ENCODE peak calls at places on chromosomes 16 and 17, in five cellular contexts. One of them, this sample, is unnamed.

GRCh38 chr16:70470927-70471341 is 16.5 kb downstream of the FCSK start:
- DNase-seq in HCT116: no peak
- DNase-seq in hepatocyte: peak; percentile 60
- DNase-seq in GM12878: no peak
- DNase-seq in mesenchymal stem cell: peak; percentile 30
- DNase-seq in this sample: peak; percentile 12

GRCh38 chr17:59406808-59407381 is 75.4 kb downstream of the YPEL2 start:
- DNase-seq in HCT116: no peak
- DNase-seq in hepatocyte: peak; percentile 28
- DNase-seq in GM12878: no peak
- DNase-seq in mesenchymal stem cell: peak; percentile 41
- DNase-seq in this sample: peak; percentile 33

GRCh38 chr17:12637015-12637414 is 28.7 kb upstream of the MYOCD start:
- DNase-seq in HCT116: no peak
- DNase-seq in hepatocyte: peak; percentile 66
- DNase-seq in GM12878: no peak
- DNase-seq in mesenchymal stem cell: peak; percentile 97
- DNase-seq in this sample: peak; percentile 51

GRCh38 chr17:37815516-37815915 is 70.7 kb upstream of the HNF1B start:
- DNase-seq in HCT116: no peak
- DNase-seq in hepatocyte: no peak
- DNase-seq in GM12878: no peak
- DNase-seq in mesenchymal stem cell: no peak
- DNase-seq in this sample: no peak

GRCh38 chr17:66684716-66685115 is 150.2 kb upstream of the CACNG5 start:
- DNase-seq in HCT116: no peak
- DNase-seq in hepatocyte: no peak
- DNase-seq in GM12878: no peak
- DNase-seq in mesenchymal stem cell: no peak
- DNase-seq in this sample: no peak

GRCh38 chr16:67750466-67750865 is 31.4 kb upstream of the GFOD2 start:
- DNase-seq in HCT116: no peak
- DNase-seq in hepatocyte: no peak
- DNase-seq in GM12878: peak; percentile 61
- DNase-seq in mesenchymal stem cell: no peak
- DNase-seq in this sample: no peak

GRCh38 chr16:50534556-50534955 is 13.6 kb upstream of the NKD1 start:
- DNase-seq in HCT116: no peak
- DNase-seq in hepatocyte: no peak
- DNase-seq in GM12878: no peak
- DNase-seq in mesenchymal stem cell: no peak
- DNase-seq in this sample: no peak

GRCh38 chr17:75983501-75984181 is 4.6 kb downstream of the TEN1 start:
- DNase-seq in HCT116: no peak
- DNase-seq in hepatocyte: no peak
- DNase-seq in GM12878: no peak
- DNase-seq in mesenchymal stem cell: no peak
- DNase-seq in this sample: no peak

GRCh38 chr17:49783051-49783715 is 5.3 kb upstream of the KAT7 start:
- DNase-seq in HCT116: no peak
- DNase-seq in hepatocyte: no peak
- DNase-seq in GM12878: no peak
- DNase-seq in mesenchymal stem cell: no peak
- DNase-seq in this sample: no peak

GRCh38 chr16:88700636-88701482 is 5.3 kb downstream of the RNF166 start:
- DNase-seq in HCT116: no peak
- DNase-seq in hepatocyte: peak; percentile 38
- DNase-seq in GM12878: peak; percentile 64
- DNase-seq in mesenchymal stem cell: peak; percentile 93
- DNase-seq in this sample: peak; percentile 72

GRCh38 chr17:38751803-38752118 is 780 bp upstream of the PSMB3 start:
- DNase-seq in HCT116: peak; percentile 66
- DNase-seq in hepatocyte: peak; percentile 94
- DNase-seq in GM12878: peak; percentile 80
- DNase-seq in mesenchymal stem cell: peak; percentile 94
- DNase-seq in this sample: peak; percentile 84

GRCh38 chr17:38341035-38341721 is 2.6 kb downstream of the GPR179 start:
- DNase-seq in HCT116: no peak
- DNase-seq in hepatocyte: peak; percentile 42
- DNase-seq in GM12878: no peak
- DNase-seq in mesenchymal stem cell: peak; percentile 12
- DNase-seq in this sample: no peak

GRCh38 chr17:41710472-41711090 is 1.6 kb upstream of the GAST start:
- DNase-seq in HCT116: no peak
- DNase-seq in hepatocyte: no peak
- DNase-seq in GM12878: no peak
- DNase-seq in mesenchymal stem cell: peak; percentile 72
- DNase-seq in this sample: peak; percentile 9

GRCh38 chr17:41707803-41708669 is 4.1 kb upstream of the GAST start:
- DNase-seq in HCT116: no peak
- DNase-seq in hepatocyte: no peak
- DNase-seq in GM12878: no peak
- DNase-seq in mesenchymal stem cell: no peak
- DNase-seq in this sample: no peak

GRCh38 chr17:41717408-41718286 is 5.5 kb downstream of the GAST start:
- DNase-seq in HCT116: no peak
- DNase-seq in hepatocyte: peak; percentile 50
- DNase-seq in GM12878: no peak
- DNase-seq in mesenchymal stem cell: peak; percentile 59
- DNase-seq in this sample: peak; percentile 57

GRCh38 chr17:41711669-41712400 is at the start of gene GAST:
- DNase-seq in HCT116: no peak
- DNase-seq in hepatocyte: no peak
- DNase-seq in GM12878: no peak
- DNase-seq in mesenchymal stem cell: no peak
- DNase-seq in this sample: peak; percentile 4
- H3K4me1 ChIP-seq in HCT116: peaks cover 6% of the 10 kb centered on the region
- H3K4me1 ChIP-seq in hepatocyte: no peaks in the 10 kb centered on the region
- H3K4me1 ChIP-seq in GM12878: no peaks in the 10 kb centered on the region
- H3K4me1 ChIP-seq in mesenchymal stem cell: no peaks in the 10 kb centered on the region
- H3K4me1 ChIP-seq in this sample: no peaks in the 10 kb centered on the region

GRCh38 chr17:62720126-62720850 is 87.8 kb downstream of the MARCHF10 start:
- DNase-seq in HCT116: no peak
- DNase-seq in hepatocyte: no peak
- DNase-seq in GM12878: peak; percentile 33
- DNase-seq in mesenchymal stem cell: no peak
- DNase-seq in this sample: peak; percentile 64
- H3K4me3 ChIP-seq in HCT116: no peak overlapping the region
- H3K4me3 ChIP-seq in hepatocyte: no peak overlapping the region
- H3K4me3 ChIP-seq in GM12878: no peak overlapping the region
- H3K4me3 ChIP-seq in mesenchymal stem cell: no peak overlapping the region
- H3K4me3 ChIP-seq in this sample: no peak overlapping the region

GRCh38 chr16:85878407-85878806 is 20.6 kb upstream of the IRF8 start:
- DNase-seq in HCT116: no peak
- DNase-seq in hepatocyte: no peak
- DNase-seq in GM12878: no peak
- DNase-seq in mesenchymal stem cell: no peak
- DNase-seq in this sample: no peak
- H2AFZ ChIP-seq in HCT116: no peak overlapping the region
- H2AFZ ChIP-seq in hepatocyte: no peak overlapping the region
- H2AFZ ChIP-seq in GM12878: no peak overlapping the region
- H2AFZ ChIP-seq in mesenchymal stem cell: no peak overlapping the region
- H2AFZ ChIP-seq in this sample: no peak overlapping the region

DNA sequence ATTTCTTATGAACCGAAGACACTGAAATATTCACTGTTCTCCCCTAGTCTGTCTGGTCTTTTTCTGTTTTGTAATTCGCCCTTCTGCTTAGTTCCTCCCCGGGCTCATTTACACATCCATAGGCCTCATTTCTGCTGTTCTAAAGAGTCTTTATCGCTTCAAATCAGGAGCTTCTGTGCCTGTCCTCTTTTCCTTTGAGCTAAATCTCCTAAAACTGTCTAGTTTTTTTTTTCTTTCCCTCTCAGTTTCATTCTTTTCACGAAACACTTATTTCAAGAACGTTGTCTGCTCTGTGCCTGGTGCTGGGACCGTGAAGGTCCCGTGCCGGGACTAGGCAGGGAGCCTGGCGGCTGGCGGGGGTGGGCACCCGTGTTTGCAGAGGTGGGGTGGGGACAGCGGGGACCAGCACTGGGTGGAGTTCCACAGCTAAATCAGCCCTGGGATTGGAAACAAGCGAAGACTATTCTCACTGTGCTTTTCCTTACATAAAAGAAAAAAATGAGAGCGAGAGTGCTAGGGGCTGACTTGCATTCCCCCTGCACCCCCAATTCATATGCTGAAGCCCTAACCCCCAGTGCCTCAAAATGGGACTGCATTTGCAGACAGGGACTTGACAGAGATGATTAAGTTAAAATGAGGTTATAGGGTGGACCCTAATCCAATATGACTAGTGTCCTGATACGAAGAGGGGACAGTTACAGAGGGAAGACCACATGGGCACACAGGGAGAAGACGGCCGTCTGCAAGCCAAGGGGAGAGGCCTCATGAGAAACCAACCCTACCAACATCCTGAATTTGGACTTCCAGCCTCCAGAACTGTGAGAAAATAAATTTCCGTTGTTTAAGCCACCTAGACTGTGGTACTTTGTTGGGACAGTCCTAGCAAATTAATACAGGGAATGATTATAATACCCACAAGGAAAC is 1.4 kb upstream of the TMEM220 start:
- DNase-seq in HCT116: no peak
- DNase-seq in hepatocyte: no peak
- DNase-seq in GM12878: no peak
- DNase-seq in mesenchymal stem cell: peak; percentile 22
- DNase-seq in this sample: no peak
- H3K4me1 ChIP-seq in HCT116: no peaks in the 10 kb centered on the region
- H3K4me1 ChIP-seq in hepatocyte: peaks cover 16% of the 10 kb centered on the region
- H3K4me1 ChIP-seq in GM12878: no peaks in the 10 kb centered on the region
- H3K4me1 ChIP-seq in mesenchymal stem cell: peaks cover 6% of the 10 kb centered on the region
- H3K4me1 ChIP-seq in this sample: peaks cover 3% of the 10 kb centered on the region

GRCh38 chr17:28043296-28043695 is 819 bp downstream of the NLK start:
- DNase-seq in HCT116: no peak
- DNase-seq in hepatocyte: no peak
- DNase-seq in GM12878: no peak
- DNase-seq in mesenchymal stem cell: no peak
- DNase-seq in this sample: no peak

GRCh38 chr17:28042657-28042720 is at the start of gene NLK:
- DNase-seq in HCT116: no peak
- DNase-seq in hepatocyte: no peak
- DNase-seq in GM12878: no peak
- DNase-seq in mesenchymal stem cell: no peak
- DNase-seq in this sample: no peak

GRCh38 chr17:28042721-28043291 is 329 bp downstream of the NLK start:
- DNase-seq in HCT116: no peak
- DNase-seq in hepatocyte: no peak
- DNase-seq in GM12878: no peak
- DNase-seq in mesenchymal stem cell: no peak
- DNase-seq in this sample: no peak

GRCh38 chr17:28041844-28042656 is 427 bp upstream of the NLK start:
- DNase-seq in HCT116: no peak
- DNase-seq in hepatocyte: no peak
- DNase-seq in GM12878: no peak
- DNase-seq in mesenchymal stem cell: no peak
- DNase-seq in this sample: peak; percentile 11

DNA sequence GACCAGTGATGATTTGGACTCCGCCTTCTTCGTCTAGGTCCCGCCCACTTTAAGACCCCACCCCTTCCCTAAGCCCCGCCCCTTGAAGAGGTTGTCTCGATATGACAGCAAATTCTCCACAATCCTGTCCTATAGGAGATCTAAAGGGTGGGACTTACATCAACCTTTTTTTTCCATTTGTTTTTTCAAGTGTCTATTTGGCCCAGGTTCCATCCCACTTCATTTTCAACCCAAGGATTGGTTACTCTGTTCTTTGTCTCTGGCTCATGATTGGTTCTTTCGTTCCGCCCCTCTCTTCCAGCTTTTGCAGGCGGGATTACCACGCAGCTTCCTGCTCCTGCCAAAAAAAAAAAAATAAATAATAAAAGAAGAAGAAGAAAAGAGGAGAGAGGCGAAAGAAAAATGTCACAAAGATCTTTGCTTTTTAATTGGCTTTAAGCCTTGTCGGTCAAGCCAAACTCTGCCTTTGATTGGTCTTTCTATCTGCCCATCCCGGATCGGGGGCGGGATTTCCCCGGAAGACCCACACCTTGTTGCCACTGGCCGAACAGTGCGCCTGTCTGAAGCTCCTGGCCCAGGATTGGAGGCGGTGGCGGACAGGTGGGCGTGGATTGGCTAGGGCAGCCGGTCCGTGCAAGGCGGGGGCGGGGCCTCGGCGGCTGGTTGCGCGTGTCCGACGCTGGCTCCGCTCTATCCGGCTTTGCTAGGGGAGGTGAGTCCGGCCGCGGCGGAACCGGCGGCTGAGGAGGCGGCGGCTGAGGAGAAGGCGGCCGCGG is 1.2 kb upstream of the NLK start:
- DNase-seq in HCT116: peak; percentile 98
- DNase-seq in hepatocyte: peak; percentile 100
- DNase-seq in GM12878: peak; percentile 97
- DNase-seq in mesenchymal stem cell: peak; percentile 100
- DNase-seq in this sample: peak; percentile 96
- H3K4me3 ChIP-seq in HCT116: peak overlapping the region; percentile 82
- H3K4me3 ChIP-seq in hepatocyte: peak overlapping the region; percentile 86
- H3K4me3 ChIP-seq in GM12878: peak overlapping the region; percentile 53
- H3K4me3 ChIP-seq in mesenchymal stem cell: peak overlapping the region; percentile 78
- H3K4me3 ChIP-seq in this sample: peak overlapping the region; percentile 82

GRCh38 chr17:17313350-17313991 is 10.3 kb downstream of the NT5M start:
- DNase-seq in HCT116: peak; percentile 31
- DNase-seq in hepatocyte: peak; percentile 77
- DNase-seq in GM12878: no peak
- DNase-seq in mesenchymal stem cell: no peak
- DNase-seq in this sample: peak; percentile 60

GRCh38 chr17:17320911-17321220 is 17.7 kb downstream of the NT5M start:
- DNase-seq in HCT116: no peak
- DNase-seq in hepatocyte: no peak
- DNase-seq in GM12878: no peak
- DNase-seq in mesenchymal stem cell: no peak
- DNase-seq in this sample: no peak

GRCh38 chr17:17314501-17315071 is 11.4 kb downstream of the NT5M start:
- DNase-seq in HCT116: no peak
- DNase-seq in hepatocyte: no peak
- DNase-seq in GM12878: no peak
- DNase-seq in mesenchymal stem cell: no peak
- DNase-seq in this sample: no peak

GRCh38 chr17:17320188-17320910 is 17.2 kb downstream of the NT5M start:
- DNase-seq in HCT116: no peak
- DNase-seq in hepatocyte: no peak
- DNase-seq in GM12878: no peak
- DNase-seq in mesenchymal stem cell: no peak
- DNase-seq in this sample: no peak

DNA sequence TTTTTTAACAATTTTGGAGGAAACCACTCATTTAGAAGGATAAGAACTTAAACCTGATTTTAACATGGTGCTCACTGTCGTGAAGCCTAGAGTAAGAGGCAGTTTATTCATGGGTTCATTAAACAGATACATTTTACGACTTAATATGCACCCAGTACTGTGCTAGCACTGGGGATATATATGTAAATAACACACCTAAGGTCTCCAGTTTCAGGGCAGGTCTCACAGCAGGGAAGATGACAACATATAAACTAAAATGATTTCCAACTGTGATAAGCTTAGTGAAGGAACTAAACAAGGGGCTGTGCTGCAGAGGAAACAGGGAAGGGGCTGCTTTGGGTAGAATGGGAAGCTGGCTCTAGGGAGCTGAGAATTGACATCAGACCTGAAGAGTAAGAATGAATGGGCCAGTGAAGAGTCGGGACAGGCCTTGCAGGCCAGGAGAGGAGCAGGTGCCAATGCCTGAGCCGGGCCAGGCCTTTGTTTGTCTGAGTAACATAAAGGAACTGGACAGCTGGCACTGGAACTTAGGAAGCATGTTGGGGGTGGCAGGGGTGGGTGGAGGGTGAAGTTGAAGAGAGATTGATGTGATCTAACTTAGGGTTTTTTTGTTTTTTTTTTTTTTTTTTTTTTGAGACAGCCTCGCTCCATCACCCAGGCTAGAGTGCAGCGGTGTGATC is 12.1 kb downstream of the NT5M start:
- DNase-seq in HCT116: no peak
- DNase-seq in hepatocyte: no peak
- DNase-seq in GM12878: no peak
- DNase-seq in mesenchymal stem cell: no peak
- DNase-seq in this sample: no peak
- H2AFZ ChIP-seq in HCT116: no peak overlapping the region
- H2AFZ ChIP-seq in hepatocyte: no peak overlapping the region
- H2AFZ ChIP-seq in GM12878: no peak overlapping the region
- H2AFZ ChIP-seq in mesenchymal stem cell: no peak overlapping the region
- H2AFZ ChIP-seq in this sample: no peak overlapping the region

This sample was measured in PC-3.